ENCODE peak calls at places on chromosome 11, in five cellular contexts. X, U, C, H and F are unnamed samples.

GRCh38 chr11:71447791-71448256 is 369 bp downstream of the DHCR7 start:
- DNase-seq in X (peak), U (peak), C (no peak), H (no peak), F (no peak)

GRCh38 chr11:43988040-43988793 is 45.8 kb downstream of the C11orf96 start:
- DNase-seq in H (no peak), C (peak), U (no peak), X (no peak), F (no peak)

GRCh38 chr11:59660621-59661020 is 8.2 kb downstream of the PATL1 start:
- DNase-seq in C (no peak), H (no peak), X (no peak), U (no peak), F (no peak)

GRCh38 chr11:106278391-106278790 is 200.9 kb downstream of the AASDHPPT start:
- DNase-seq in H (no peak), C (no peak), U (no peak), X (no peak), F (no peak)

GRCh38 chr11:100776212-100776896 is 89.3 kb downstream of the ARHGAP42 start:
- DNase-seq in C (no peak), U (no peak), X (peak), H (no peak), F (no peak)

GRCh38 chr11:75314771-75315438 is 36.6 kb downstream of the ARRB1 start:
- DNase-seq in C (no peak), X (no peak), U (no peak), H (no peak), F (no peak)

GRCh38 chr11:36051235-36052072 is 107.6 kb downstream of the LDLRAD3 start:
- DNase-seq in U (no peak), C (no peak), X (no peak), H (no peak), F (no peak)

GRCh38 chr11:67504023-67504949 is 877 bp downstream of the PITPNM1 start:
- DNase-seq in H (no peak), C (no peak), X (peak), U (peak), F (peak)

GRCh38 chr11:64186205-64187165 is 514 bp downstream of the STIP1 start:
- DNase-seq in H (no peak), C (no peak), U (no peak), X (no peak), F (no peak)

GRCh38 chr11:33262016-33262638 is 4.9 kb downstream of the HIPK3 start:
- DNase-seq in C (no peak), U (no peak), X (no peak), H (no peak), F (no peak)

GRCh38 chr11:108915666-108916065 is 250.8 kb downstream of the DDX10 start:
- DNase-seq in U (no peak), H (no peak), X (no peak), C (no peak), F (no peak)

GRCh38 chr11:8087185-8087584 is 6.2 kb downstream of the TUB start:
- DNase-seq in H (no peak), X (no peak), U (no peak), C (no peak), F (no peak)

GRCh38 chr11:124865181-124865901 is at the start of gene ROBO3:
- DNase-seq in H (no peak), U (no peak), C (no peak), X (no peak), F (no peak)

GRCh38 chr11:12441081-12441801 is 63.9 kb downstream of the PARVA start:
- DNase-seq in U (no peak), X (no peak), H (no peak), C (no peak), F (no peak)

GRCh38 chr11:122931510-122931909 is 49.0 kb downstream of the JHY start:
- DNase-seq in U (no peak), C (no peak), X (no peak), H (no peak), F (no peak)

GRCh38 chr11:75066061-75066460 is 30.6 kb downstream of the OR2AT4 start:
- DNase-seq in X (no peak), U (no peak), C (no peak), H (no peak), F (no peak)

GRCh38 chr11:67072295-67072694 is 15.6 kb downstream of the RHOD start:
- DNase-seq in X (no peak), U (no peak), H (no peak), C (no peak), F (no peak)

GRCh38 chr11:46319074-46319453 is 28.2 kb upstream of the DGKZ start:
- DNase-seq in C (no peak), H (no peak), X (no peak), U (no peak), F (no peak)

GRCh38 chr11:18271206-18271605 is 5.1 kb downstream of the SAA1 start:
- DNase-seq in C (no peak), H (no peak), X (no peak), U (no peak), F (no peak)

GRCh38 chr11:76807206-76807875 is 24.2 kb downstream of the TSKU start:
- DNase-seq in X (peak), C (peak), H (peak), U (peak), F (no peak)

GRCh38 chr11:56624661-56625110 is 10.0 kb upstream of the OR5M1 start:
- DNase-seq in H (peak), U (peak), X (peak), C (no peak), F (no peak)

GRCh38 chr11:68329993-68330699 is 17.8 kb downstream of the LRP5 start:
- DNase-seq in C (no peak), H (no peak), X (no peak), U (peak), F (no peak)

DNA sequence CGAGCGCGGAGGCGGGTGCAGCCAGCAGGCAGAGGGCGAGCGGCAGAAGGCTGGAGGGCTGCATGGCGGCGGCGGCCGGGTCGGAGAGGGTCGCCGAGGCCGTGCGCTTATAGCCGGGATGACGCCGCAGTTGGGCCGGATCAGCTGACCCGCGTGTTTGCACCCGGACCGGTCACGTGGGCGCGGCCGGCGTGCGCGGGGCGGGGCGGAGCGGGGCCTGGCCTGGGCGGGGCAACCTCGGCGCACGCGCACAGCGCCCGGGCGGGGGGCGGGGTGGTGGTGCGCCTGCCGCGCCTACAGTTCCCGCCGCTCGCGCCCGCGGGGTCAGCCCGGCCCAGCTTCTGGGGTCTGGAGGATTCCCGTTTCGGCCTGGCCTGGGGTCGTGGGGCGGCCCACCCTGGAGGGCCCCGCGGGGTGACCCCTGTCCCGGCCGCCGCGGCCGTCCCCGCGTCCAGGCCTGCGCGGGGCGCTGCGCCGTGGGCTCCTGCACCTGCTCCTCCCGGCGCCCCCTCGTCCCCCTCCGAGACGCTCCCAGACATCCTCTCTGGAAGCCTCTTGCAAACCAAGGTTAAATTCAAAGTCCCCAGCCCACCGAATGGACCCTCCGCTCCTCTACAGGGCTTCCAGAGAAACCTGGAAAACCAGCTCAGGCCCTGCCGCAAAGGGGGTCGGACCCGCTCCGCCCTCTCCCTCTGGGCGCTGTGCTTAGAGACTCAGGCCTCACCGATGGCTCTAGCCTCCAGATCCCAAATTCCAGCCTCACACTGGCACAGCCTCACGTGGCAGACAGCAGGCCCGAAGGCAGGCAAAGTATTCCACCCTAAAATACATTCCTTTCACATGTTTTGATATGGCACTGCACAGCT is at the start of gene CTSD:
- DNase-seq in C (peak), H (no peak), U (peak), X (peak), F (peak)
- TF ChIP-seq CTCF in C (no peak), H (no peak), U (no peak), X (no peak), F (peak)

GRCh38 chr11:72574046-72574445 is 100.2 kb downstream of the PDE2A start:
- DNase-seq in U (peak), X (no peak), H (no peak), C (no peak), F (no peak)

GRCh38 chr11:72575533-72576170 is 98.6 kb downstream of the PDE2A start:
- DNase-seq in U (peak), X (no peak), C (no peak), H (no peak), F (no peak)

GRCh38 chr11:72574534-72575460 is 99.4 kb downstream of the PDE2A start:
- DNase-seq in C (no peak), U (peak), X (no peak), H (no peak), F (no peak)

GRCh38 chr11:72570893-72571741 is 103.1 kb downstream of the PDE2A start:
- DNase-seq in C (no peak), X (no peak), U (peak), H (no peak), F (no peak)

GRCh38 chr11:72573380-72573949 is 100.8 kb downstream of the PDE2A start:
- DNase-seq in C (no peak), X (peak), H (no peak), U (peak), F (no peak)
- TF ChIP-seq CTCF in C (no peak), X (peak), H (peak), U (peak), F (peak)

DNA sequence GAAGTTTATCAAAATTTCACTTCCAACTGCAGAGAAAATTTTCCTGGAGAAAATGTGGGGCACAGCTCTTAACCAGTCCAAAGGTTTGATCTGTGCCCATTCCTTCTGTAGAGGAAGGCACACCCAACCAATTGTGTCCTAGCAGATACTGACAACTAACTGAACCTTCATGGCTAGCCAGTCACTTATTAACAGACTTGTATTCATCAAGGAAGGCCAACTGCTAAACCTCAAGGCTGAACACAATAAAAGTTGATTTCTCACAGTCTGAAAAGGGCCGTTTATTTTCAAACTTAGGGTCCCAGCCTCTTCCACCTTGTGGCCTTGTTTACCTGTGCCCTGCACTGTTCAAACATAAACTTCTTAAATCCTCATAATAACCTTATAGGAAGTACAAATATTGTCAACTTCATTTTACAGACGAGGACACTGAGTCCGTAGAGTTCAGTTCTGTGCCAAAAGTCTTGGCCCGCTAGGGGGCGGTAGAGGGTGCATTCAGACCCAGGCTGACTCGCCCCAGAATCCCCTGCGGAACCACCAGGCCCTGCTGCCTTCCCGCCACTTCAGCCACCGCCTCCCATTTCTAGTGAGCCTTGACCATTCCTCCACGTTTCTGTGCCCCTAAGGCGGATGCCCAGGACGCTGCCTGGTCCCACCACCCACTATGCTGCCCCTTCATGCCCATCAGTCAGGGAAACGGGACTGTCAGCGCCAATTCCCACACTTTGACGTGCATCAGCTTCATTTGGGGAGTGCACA is 19.3 kb downstream of the SYT13 start:
- DNase-seq in X (peak), H (no peak), C (no peak), U (peak), F (no peak)
- TF ChIP-seq CTCF in X (peak), H (peak), C (no peak), U (peak), F (peak)

GRCh38 chr11:27039873-27040272 is 742 bp upstream of the BBOX1 start:
- DNase-seq in C (no peak), X (no peak), U (no peak), H (no peak), F (no peak)
- TF ChIP-seq CTCF in C (no peak), X (no peak), U (no peak), H (no peak), F (peak)

GRCh38 chr11:92386577-92386976 is 162.0 kb downstream of the FAT3 start:
- DNase-seq in X (no peak), U (no peak), C (no peak), H (no peak), F (no peak)

GRCh38 chr11:92390783-92391182 is 166.2 kb downstream of the FAT3 start:
- DNase-seq in H (no peak), C (no peak), X (no peak), U (no peak), F (no peak)

GRCh38 chr11:92391866-92392265 is 167.2 kb downstream of the FAT3 start:
- DNase-seq in H (no peak), X (no peak), U (no peak), C (no peak), F (no peak)

GRCh38 chr11:92387882-92388281 is 163.3 kb downstream of the FAT3 start:
- DNase-seq in C (no peak), X (no peak), H (no peak), U (no peak), F (no peak)

GRCh38 chr11:92388380-92388779 is 163.8 kb downstream of the FAT3 start:
- DNase-seq in H (no peak), X (no peak), U (no peak), C (no peak), F (no peak)
- TF ChIP-seq CTCF in H (peak), X (no peak), U (peak), C (no peak), F (peak)

GRCh38 chr11:92886243-92886905 is 83.1 kb upstream of the MTNR1B start:
- DNase-seq in U (peak), X (peak), C (no peak), H (peak), F (no peak)
- TF ChIP-seq CTCF in U (peak), X (no peak), C (no peak), H (peak), F (peak)

DNA sequence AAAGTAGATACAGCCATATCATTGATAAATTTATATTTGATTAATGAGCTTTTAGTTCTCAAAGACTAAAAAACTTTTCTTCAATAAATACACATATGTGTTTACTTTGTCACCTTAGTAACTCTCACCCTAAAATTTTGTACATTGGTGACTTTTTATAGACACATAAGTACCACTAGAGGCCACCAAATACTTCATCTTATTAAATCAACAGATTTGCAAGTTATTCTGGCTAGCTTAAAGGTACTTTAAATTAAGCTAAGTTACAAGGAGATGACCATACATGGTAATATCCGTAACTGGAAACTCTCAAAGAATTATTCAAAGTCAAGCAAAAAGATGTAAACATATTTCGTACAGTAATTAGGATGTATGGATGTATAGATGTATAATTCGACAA is 112.2 kb downstream of the SBF2 start:
- DNase-seq in X (no peak), H (peak), C (no peak), U (no peak), F (no peak)
- TF ChIP-seq CTCF in X (no peak), H (peak), C (peak), U (peak), F (peak)

GRCh38 chr11:2269601-2270321 is 627 bp downstream of the ASCL2 start:
- DNase-seq in C (peak), H (peak), U (no peak), X (no peak), F (no peak)
- TF ChIP-seq CTCF in C (no peak), H (no peak), U (no peak), X (no peak), F (peak)